ENCODE peak calls at places on chromosome 22, in seven cellular contexts. U is Peyer's patch, B is neural progenitor cell, F is body of pancreas, W is astrocyte, O is heart right ventricle, E is GM23338. V is an unnamed sample. For H3K27me3 and H3K4me1, the result is how much of the 10 kb centered on the place peaks cover.

GRCh38 chr22:25930083-25930482 is 188.1 kb downstream of the MYO18B start:
- DNase-seq in O (no peak), F (no peak), W (no peak), B (no peak), U (no peak), E (no peak), V (no peak)

GRCh38 chr22:20089977-20090729 is 10.1 kb downstream of the DGCR8 start:
- DNase-seq in B (no peak), F (no peak), O (no peak), U (no peak), E (no peak), W (no peak), V (no peak)

GRCh38 chr22:37745548-37746365 is 48.9 kb downstream of the TRIOBP start:
- DNase-seq in W (peak), E (peak), O (peak), F (peak), U (peak), B (peak), V (peak)

GRCh38 chr22:47591709-47592108 is 829.3 kb downstream of the TBC1D22A start:
- DNase-seq in F (no peak), O (no peak), E (no peak), B (no peak), W (no peak), U (peak), V (no peak)

GRCh38 chr22:26527574-26528465 is 15.5 kb upstream of the TFIP11 start:
- DNase-seq in W (no peak), O (no peak), B (no peak), E (no peak), U (no peak), F (no peak), V (peak)

GRCh38 chr22:26484360-26484706 is 656 bp downstream of the SRRD start:
- DNase-seq in O (no peak), U (no peak), W (no peak), B (no peak), F (no peak), E (peak), V (no peak)

GRCh38 chr22:48613566-48614200 is 1214.0 kb downstream of the BRD1 start:
- DNase-seq in B (no peak), F (no peak), E (no peak), U (no peak), W (no peak), O (no peak), V (no peak)

GRCh38 chr22:47295982-47296381 is 533.5 kb downstream of the TBC1D22A start:
- DNase-seq in B (no peak), W (no peak), E (no peak), F (no peak), U (peak), O (no peak), V (no peak)

GRCh38 chr22:30857103-30857502 is 111.5 kb downstream of the MORC2 start:
- DNase-seq in F (no peak), E (no peak), W (no peak), O (no peak), B (no peak), U (peak), V (no peak)

GRCh38 chr22:26995222-26995621 is 337.8 kb downstream of the MIAT start:
- DNase-seq in F (peak), O (no peak), E (no peak), U (no peak), B (no peak), W (no peak), V (no peak)

GRCh38 chr22:48577014-48577690 is 1250.5 kb downstream of the BRD1 start:
- DNase-seq in B (peak), U (no peak), O (no peak), W (no peak), F (no peak), E (no peak), V (no peak)

GRCh38 chr22:19984201-19984753 is 32.3 kb downstream of the ARVCF start:
- DNase-seq in W (peak), F (peak), U (no peak), B (no peak), O (peak), E (no peak), V (peak)

GRCh38 chr22:48566741-48567140 is 1260.9 kb downstream of the BRD1 start:
- DNase-seq in U (no peak), B (no peak), F (no peak), E (no peak), W (no peak), O (no peak), V (no peak)

GRCh38 chr22:28072066-28072465 is 153.0 kb upstream of the PITPNB start:
- DNase-seq in E (no peak), W (peak), U (no peak), B (no peak), O (no peak), F (no peak), V (no peak)

GRCh38 chr22:20524004-20524481 is 16.6 kb downstream of the MED15 start:
- DNase-seq in F (no peak), E (no peak), B (no peak), U (no peak), W (no peak), O (no peak), V (no peak)

GRCh38 chr22:48976556-48977535 is 850.8 kb downstream of the BRD1 start:
- DNase-seq in E (no peak), O (no peak), W (no peak), B (no peak), F (no peak), U (no peak), V (no peak)

GRCh38 chr22:37021041-37021440 is 1.5 kb downstream of the MPST start:
- DNase-seq in W (no peak), O (no peak), U (peak), B (no peak), E (no peak), F (no peak), V (no peak)

GRCh38 chr22:19823191-19823590 is 31.5 kb downstream of the GNB1L start:
- DNase-seq in B (no peak), F (no peak), W (no peak), O (no peak), U (peak), E (no peak), V (no peak)

GRCh38 chr22:36362819-36363377 is 24.9 kb downstream of the MYH9 start:
- DNase-seq in U (no peak), O (no peak), E (no peak), W (no peak), F (no peak), B (no peak), V (no peak)

GRCh38 chr22:47659467-47660302 is 897.2 kb downstream of the TBC1D22A start:
- DNase-seq in W (no peak), B (peak), E (no peak), O (no peak), F (no peak), U (no peak), V (no peak)

GRCh38 chr22:31628969-31629723 is 32.9 kb downstream of the PISD start:
- DNase-seq in F (no peak), E (no peak), B (no peak), O (no peak), U (no peak), W (no peak), V (no peak)

GRCh38 chr22:19607198-19608113 is 83.2 kb upstream of the CLDN5 start:
- DNase-seq in E (peak), U (peak), B (no peak), W (no peak), F (peak), O (no peak), V (no peak)

GRCh38 chr22:30922151-30922611 is 46.4 kb downstream of the MORC2 start:
- DNase-seq in E (peak), O (peak), W (peak), B (peak), U (peak), F (peak), V (peak)

GRCh38 chr22:37186997-37187522 is 987 bp downstream of the C1QTNF6 start:
- DNase-seq in F (no peak), B (no peak), O (no peak), U (peak), W (no peak), E (no peak), V (peak)

GRCh38 chr22:20503816-20504215 is 3.6 kb upstream of the MED15 start:
- DNase-seq in B (no peak), W (no peak), O (no peak), U (peak), E (no peak), F (no peak), V (no peak)

GRCh38 chr22:20523118-20523983 is 15.9 kb downstream of the MED15 start:
- DNase-seq in B (no peak), W (peak), F (no peak), O (no peak), E (no peak), U (no peak), V (no peak)

GRCh38 chr22:47694536-47694935 is 932.1 kb downstream of the TBC1D22A start:
- DNase-seq in O (no peak), W (no peak), E (no peak), B (no peak), U (no peak), F (no peak), V (no peak)

GRCh38 chr22:32803020-32803758 is 1.7 kb downstream of the TIMP3 start:
- DNase-seq in U (no peak), E (no peak), F (no peak), W (peak), B (peak), O (no peak), V (peak)

GRCh38 chr22:25334091-25334490 is 114.7 kb downstream of the CRYBB2 start:
- DNase-seq in F (peak), W (no peak), E (peak), B (peak), U (peak), O (peak), V (peak)

GRCh38 chr22:27401321-27401720 is 400.2 kb downstream of the MN1 start:
- DNase-seq in B (no peak), W (peak), U (no peak), E (no peak), F (no peak), O (no peak), V (no peak)

GRCh38 chr22:25353516-25354445 is 134.3 kb downstream of the CRYBB2 start:
- DNase-seq in B (no peak), F (no peak), O (no peak), W (no peak), U (no peak), E (no peak), V (no peak)

GRCh38 chr22:29979645-29980303 is 96.8 kb downstream of the MTMR3 start:
- DNase-seq in O (no peak), W (peak), F (no peak), U (no peak), B (no peak), E (no peak), V (no peak)

DNA sequence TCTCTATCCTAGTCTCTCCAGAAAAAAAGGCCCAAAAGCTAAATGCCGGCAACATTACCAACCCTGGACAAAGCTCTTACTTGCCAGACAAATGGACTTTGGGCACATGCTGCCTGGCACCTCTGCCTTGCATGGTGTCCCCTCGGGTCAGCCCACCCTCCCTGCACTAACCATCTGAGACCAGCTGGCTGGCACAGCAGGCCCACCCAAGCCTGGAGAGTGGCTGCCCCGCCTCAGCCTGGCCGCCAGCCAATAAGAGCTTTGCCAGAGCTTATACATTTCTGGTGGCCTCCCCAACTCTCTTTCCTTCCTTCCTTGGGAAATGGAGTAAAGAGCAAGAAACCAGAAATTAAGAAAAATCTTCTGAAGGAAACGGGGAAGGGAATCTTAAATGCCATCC is 24.4 kb downstream of the MCHR1 start:
- DNase-seq in F (no peak), U (no peak), O (no peak), E (no peak), B (no peak), W (no peak), V (no peak)
- TF ChIP-seq CTCF in F (no peak), U (no peak), O (no peak), E (no peak), B (no peak), W (no peak), V (no peak)

DNA sequence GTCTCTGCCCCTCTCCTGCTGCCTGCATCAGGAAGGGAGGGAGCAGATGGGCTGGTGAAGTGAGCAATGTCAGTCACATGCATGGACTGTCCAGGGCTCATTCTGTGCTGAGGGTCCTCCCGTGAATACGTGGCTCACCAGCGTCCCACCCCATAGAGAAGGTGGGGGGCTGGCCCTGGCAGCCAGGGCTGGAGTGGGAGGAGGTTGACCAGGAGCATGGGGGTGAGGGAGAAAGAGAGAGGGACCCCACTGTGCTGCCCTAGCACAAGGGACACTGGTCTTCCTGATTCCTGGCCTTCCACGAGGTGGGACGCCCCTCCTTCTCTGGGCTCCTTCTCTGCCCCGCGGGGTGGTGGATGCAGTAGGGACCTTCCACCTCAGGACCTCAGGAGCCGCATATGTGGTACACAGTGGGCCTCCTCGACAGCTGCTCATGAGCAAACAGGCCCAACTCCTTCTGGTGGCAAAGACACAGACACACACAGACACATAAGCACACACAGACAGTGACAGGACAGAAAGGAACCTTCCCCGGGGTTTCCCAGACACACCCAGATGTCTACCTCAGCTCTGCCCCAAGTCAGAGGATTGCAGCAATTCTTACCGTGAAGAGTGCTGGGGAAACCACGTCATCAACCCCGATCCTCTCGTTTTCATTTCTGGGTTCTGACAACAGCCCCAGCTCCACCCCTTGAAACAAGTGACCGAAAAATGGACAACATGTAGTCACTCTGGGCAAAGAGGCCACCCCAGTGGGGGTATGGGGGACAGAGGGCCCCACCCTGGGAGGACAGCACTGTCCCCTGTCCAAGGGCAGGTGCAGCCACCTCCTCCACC is 3.6 kb upstream of the APOBEC3A start:
- DNase-seq in B (no peak), O (no peak), W (no peak), F (peak), U (peak), E (no peak), V (no peak)
- H3K27me3 ChIP-seq in B (under half), O (under half), W (under half), F (under half), U (under half), E (under half), V (under half)

DNA sequence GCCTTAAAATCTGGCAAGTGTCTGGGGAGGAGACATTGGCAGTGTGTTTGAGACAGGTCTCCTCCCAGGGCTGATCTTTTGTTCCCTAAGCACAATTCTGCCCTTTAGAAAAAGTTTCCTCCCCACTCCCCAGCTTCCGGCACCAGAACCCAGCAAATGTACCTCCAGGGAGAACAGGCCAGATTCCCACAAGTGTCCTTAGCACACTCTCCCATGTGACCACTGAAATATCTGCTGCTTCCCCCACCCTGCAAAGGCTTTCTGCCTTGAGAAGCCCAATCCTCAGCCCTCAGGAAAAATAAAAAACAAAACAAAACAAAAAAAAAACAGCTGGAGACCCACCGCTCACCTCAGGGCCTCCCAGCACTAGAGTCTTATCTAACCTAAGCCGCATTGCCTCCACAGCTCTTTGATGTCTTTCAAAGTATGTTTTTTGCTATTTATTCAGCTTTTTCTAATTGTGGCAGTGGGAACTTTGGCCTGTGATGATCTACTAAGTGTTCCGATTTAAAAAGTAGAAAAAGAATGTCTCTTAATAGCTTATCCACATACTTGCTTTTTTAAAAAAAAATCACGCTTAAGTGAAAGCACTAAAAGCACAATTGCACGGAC is 29.0 kb upstream of the FBLN1 start:
- DNase-seq in F (no peak), E (no peak), U (no peak), W (no peak), O (no peak), B (peak), V (no peak)
- H3K4me1 ChIP-seq in F (under half), E (under half), U (under half), W (under half), O (under half), B (under half), V (under half)

GRCh38 chr22:42797021-42797420 is 60.1 kb downstream of the ARFGAP3 start:
- DNase-seq in W (no peak), O (no peak), E (no peak), B (no peak), U (no peak), F (no peak), V (peak)

GRCh38 chr22:42796081-42796480 is 61.0 kb downstream of the ARFGAP3 start:
- DNase-seq in B (no peak), O (no peak), W (no peak), U (peak), E (no peak), F (no peak), V (no peak)

GRCh38 chr22:42793848-42794405 is 63.1 kb downstream of the ARFGAP3 start:
- DNase-seq in E (no peak), W (no peak), F (no peak), O (no peak), B (no peak), U (no peak), V (no peak)

GRCh38 chr22:42792909-42793847 is 63.9 kb downstream of the ARFGAP3 start:
- DNase-seq in O (no peak), F (peak), U (no peak), E (no peak), B (no peak), W (no peak), V (peak)

DNA sequence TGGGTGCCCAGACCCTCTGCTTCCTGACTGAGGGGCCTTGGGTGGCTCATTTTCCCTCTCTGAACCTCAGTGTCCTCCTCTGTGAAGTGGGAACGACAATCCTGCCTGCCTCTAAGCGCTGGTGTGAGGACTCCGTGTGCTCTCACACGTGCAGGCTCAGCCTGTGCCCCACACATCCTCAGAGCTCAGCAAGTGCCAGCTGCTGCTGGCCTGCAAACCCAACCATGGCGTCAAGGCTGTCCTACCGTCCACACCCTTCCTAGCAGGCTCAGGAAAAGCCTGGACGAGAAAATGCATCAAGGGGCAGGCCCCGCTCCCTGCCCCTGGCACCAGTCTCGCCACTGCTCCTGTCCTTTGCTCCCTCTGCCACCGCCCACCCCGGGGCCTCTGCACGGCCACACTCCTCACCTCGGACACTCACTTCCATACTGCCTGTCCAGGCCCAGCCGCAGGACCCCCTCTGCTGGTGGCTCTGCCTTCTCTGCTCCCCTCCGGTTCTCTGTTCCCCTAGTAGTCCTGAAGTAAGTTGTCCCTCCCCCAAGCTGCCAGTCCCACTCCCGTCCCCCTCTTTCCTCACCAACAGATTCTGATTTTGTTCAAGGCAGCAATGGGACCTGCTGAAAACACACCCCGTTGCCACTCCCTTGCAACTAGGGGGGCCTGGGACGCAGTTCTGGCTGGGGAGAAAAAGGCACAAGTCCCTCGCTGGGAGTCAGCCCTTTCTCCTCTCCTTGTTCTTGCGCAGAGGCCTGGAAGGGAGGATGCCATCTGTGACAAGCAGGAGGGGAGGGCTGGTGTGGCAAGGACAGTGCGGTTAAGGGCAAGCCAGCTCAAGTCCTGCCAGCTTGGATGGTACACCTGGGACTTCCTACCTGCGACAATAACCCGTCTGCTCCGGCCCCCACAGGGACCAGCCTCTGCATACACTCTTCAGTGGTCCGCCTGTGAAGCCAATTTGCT is 62.2 kb downstream of the ARFGAP3 start:
- DNase-seq in E (peak), F (no peak), O (no peak), W (no peak), U (no peak), B (peak), V (no peak)
- TF ChIP-seq CTCF in E (peak), F (no peak), O (no peak), W (no peak), U (no peak), B (peak), V (peak)

DNA sequence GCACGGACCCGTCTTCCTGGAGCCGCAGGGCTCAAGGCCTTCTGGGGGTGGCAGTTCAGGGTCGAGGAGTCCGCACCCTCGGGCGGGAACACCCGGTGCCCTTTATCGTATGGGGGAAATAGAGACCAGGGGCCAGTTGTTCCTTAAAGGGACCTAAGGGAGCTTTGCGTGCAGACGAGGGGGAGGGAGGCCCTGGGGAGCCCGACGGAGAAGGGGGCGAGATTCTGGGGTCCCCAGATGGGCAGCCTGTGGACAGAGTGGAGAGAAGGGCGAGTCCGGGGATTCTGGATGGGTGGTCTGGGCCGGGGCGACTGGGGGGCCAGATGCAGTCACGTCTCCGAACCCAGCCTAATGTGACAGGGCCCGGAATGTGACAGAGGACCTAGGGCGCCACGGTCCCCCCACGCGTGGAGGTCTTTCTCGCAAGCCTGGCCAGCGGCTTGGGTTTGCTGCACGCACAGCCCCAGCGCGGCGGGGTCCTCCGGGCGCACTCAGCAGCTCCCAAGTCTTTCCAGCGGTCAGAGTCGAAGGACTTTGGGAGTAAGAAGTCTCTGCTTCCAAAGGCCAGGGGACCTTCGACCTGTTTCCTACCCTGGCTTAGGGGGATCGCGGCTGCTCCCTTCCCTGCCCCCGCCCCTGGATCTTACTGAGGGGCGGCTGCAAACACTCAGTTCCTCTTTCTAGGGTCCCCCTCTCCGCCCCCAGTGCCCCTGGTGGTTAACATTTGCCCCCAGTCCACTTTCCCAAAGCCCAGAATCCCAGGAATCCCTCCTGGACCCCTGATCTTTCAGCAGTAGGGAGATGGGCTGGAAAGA is 542 bp downstream of the TUBA8 start:
- DNase-seq in U (no peak), B (peak), O (no peak), F (no peak), E (peak), W (no peak), V (no peak)
- H3K27me3 ChIP-seq in U (under half), B (half or more), O (under half), F (under half), E (under half), W (under half), V (under half)